ENCODE peak calls at places on chromosomes 7 and 10, in eight cellular contexts. U is A673, Z is Peyer's patch, X is lower lobe of right lung, M is IMR-90, B is adrenal gland, F is breast epithelium, W is fibroblast of lung. G is an unnamed sample.

GRCh38 chr7:142602183-142602582 is 147.1 kb upstream of the PRSS1 start:
- DNase-seq in U (no peak), Z (no peak), X (no peak), M (no peak), B (no peak), F (no peak), W (no peak), G (no peak)

GRCh38 chr10:113085776-113086175 is 135.7 kb downstream of the TCF7L2 start:
- DNase-seq in U (no peak), Z (no peak), X (no peak), M (no peak), B (no peak), F (no peak), W (no peak), G (no peak)

GRCh38 chr7:53531-53930 is 138.8 kb upstream of the FAM20C start:
- DNase-seq in U (no peak), Z (peak; percentile 13), X (peak; percentile 55), M (no peak), B (no peak), F (no peak), W (no peak), G (no peak)

GRCh38 chr7:38006559-38006958 is 86.1 kb downstream of the EPDR1 start:
- DNase-seq in U (no peak), Z (no peak), X (no peak), M (no peak), B (no peak), F (no peak), W (no peak), G (no peak)

GRCh38 chr10:21135396-21135973 is 238.4 kb upstream of the NEBL start:
- DNase-seq in U (no peak), Z (no peak), X (no peak), M (no peak), B (no peak), F (no peak), W (no peak), G (no peak)

GRCh38 chr10:25508112-25508815 is 333.5 kb downstream of the GPR158 start:
- DNase-seq in U (no peak), Z (no peak), X (no peak), M (no peak), B (no peak), F (no peak), W (no peak), G (no peak)

GRCh38 chr7:52154382-52154781 is 837.8 kb upstream of the COBL start:
- DNase-seq in U (no peak), Z (no peak), X (no peak), M (no peak), B (no peak), F (no peak), W (no peak), G (no peak)

GRCh38 chr7:23593706-23594105 is 3.5 kb upstream of the CCDC126 start:
- DNase-seq in U (peak; percentile 14), Z (no peak), X (no peak), M (no peak), B (no peak), F (no peak), W (no peak), G (no peak)

GRCh38 chr7:100568936-100569844 is 4.5 kb downstream of the SAP25 start:
- DNase-seq in U (peak; percentile 67), Z (peak; percentile 83), X (peak; percentile 76), M (no peak), B (peak; percentile 90), F (peak; percentile 32), W (no peak), G (no peak)

GRCh38 chr7:46168671-46169383 is 247.8 kb upstream of the IGFBP3 start:
- DNase-seq in U (no peak), Z (no peak), X (no peak), M (peak; percentile 72), B (no peak), F (no peak), W (no peak), G (no peak)

GRCh38 chr10:103652599-103653281 is 159.2 kb downstream of the NEURL1 start:
- DNase-seq in U (no peak), Z (peak; percentile 52), X (no peak), M (no peak), B (no peak), F (no peak), W (no peak), G (no peak)

GRCh38 chr10:60286436-60287023 is 103.1 kb downstream of the ANK3 start:
- DNase-seq in U (no peak), Z (no peak), X (no peak), M (no peak), B (no peak), F (no peak), W (no peak), G (no peak)

GRCh38 chr7:158444501-158445420 is 142.9 kb downstream of the PTPRN2 start:
- DNase-seq in U (no peak), Z (peak; percentile 22), X (no peak), M (no peak), B (no peak), F (no peak), W (no peak), G (no peak)

GRCh38 chr7:158439035-158439434 is 148.6 kb downstream of the PTPRN2 start:
- DNase-seq in U (no peak), Z (no peak), X (no peak), M (no peak), B (no peak), F (no peak), W (no peak), G (no peak)

GRCh38 chr7:158443014-158443687 is 144.5 kb downstream of the PTPRN2 start:
- DNase-seq in U (no peak), Z (no peak), X (no peak), M (no peak), B (no peak), F (no peak), W (no peak), G (no peak)

GRCh38 chr7:158443688-158444483 is 143.7 kb downstream of the PTPRN2 start:
- DNase-seq in U (no peak), Z (peak; percentile 26), X (no peak), M (no peak), B (no peak), F (no peak), W (no peak), G (no peak)

DNA sequence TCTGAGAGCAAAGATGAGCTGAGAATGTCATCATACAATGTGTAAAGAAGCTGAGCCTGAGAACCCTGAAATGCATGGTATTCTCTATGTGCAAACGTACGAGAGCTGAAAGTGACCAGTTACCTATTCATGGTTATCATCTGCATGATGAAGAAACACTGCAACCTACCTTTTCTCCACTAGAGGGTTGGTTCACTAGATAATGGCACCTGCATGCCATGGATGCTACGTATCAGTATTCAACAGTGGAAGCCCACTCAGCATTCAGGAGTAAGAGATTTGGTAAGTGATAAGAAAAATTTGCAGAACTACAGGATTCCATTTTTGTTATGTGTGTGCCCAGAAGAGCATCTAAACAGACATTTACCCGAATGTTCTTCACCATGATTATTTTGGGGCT is 145.4 kb downstream of the PTPRN2 start:
- DNase-seq in U (no peak), Z (no peak), X (no peak), M (no peak), B (no peak), F (no peak), W (no peak), G (no peak)
- TF ChIP-seq CTCF in U (peak; percentile 26), Z (peak; percentile 31), X (no peak), M (no peak), B (no peak), F (no peak), W (peak; percentile 5), G (peak; percentile 45)

DNA sequence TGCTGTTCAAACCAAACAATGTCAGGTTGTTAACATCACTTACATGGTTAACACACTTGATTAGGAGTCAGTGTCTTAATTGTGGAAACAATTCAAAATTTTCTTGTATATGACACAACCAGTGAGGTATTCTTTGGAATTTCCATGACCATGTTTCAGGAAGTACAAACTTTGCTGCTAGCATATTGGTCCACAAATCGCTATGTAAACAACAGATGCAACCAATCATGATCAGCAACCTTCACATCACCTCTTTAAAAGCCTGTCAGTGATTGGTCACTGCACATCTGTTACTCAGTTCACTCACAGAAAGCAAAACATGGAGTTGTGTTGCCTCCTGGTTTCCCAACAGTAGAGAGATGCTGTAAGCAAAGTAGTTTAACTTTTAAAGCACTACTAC is 108.9 kb upstream of the FAM3C start:
- DNase-seq in U (peak; percentile 14), Z (no peak), X (no peak), M (peak; percentile 45), B (no peak), F (no peak), W (peak; percentile 36), G (no peak)
- H3K9me3 ChIP-seq in U (peaks cover 18% of the 10 kb centered on the region), Z (no peaks in the 10 kb centered on the region), X (peaks cover 13% of the 10 kb centered on the region), M (peaks cover 11% of the 10 kb centered on the region), B (no peaks in the 10 kb centered on the region), F (peaks cover 14% of the 10 kb centered on the region), W (no peaks in the 10 kb centered on the region), G (peaks cover 20% of the 10 kb centered on the region)

DNA sequence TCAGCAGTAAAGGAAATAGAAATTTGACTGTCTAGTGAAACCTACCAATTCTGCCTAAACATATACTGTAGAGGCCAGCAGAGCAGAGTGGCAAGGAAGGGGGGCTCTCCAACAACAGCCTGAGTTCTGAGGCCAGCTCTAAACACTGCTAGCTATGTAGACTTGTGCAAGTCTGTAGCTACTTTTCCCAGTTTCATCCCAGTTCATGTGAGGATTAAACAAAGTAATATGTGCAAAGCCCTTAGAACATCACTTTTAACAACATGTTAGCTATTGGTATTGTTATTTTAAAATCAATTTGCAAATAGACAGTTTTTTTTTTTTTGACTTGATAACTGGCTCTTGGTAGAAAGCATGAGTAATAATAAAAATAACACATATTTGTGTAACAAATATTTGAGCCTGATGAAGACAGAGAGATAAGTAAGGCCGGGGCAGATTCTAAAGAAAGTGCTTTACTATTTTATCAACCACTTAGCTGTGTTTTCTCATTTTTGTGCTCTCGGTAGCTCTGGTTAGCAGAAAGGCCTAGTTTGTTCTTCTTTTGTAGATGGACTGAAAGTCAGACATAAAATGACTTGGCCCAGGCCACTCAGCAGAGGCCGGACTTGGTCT is 9.3 kb downstream of the CHST12 start:
- DNase-seq in U (no peak), Z (no peak), X (no peak), M (peak; percentile 30), B (no peak), F (no peak), W (peak; percentile 16), G (no peak)
- H3K27ac ChIP-seq in U (no peak overlapping the region), Z (no peak overlapping the region), X (peak overlapping the region; percentile 26), M (no peak overlapping the region), B (peak overlapping the region; percentile 42), F (peak overlapping the region; percentile 8), W (no peak overlapping the region), G (peak overlapping the region; percentile 54)

GRCh38 chr10:79335094-79335469 is 12.2 kb upstream of the PPIF start:
- DNase-seq in U (no peak), Z (no peak), X (no peak), M (no peak), B (peak; percentile 50), F (no peak), W (no peak), G (no peak)

GRCh38 chr10:79335470-79336235 is 11.6 kb upstream of the PPIF start:
- DNase-seq in U (no peak), Z (no peak), X (no peak), M (no peak), B (peak; percentile 89), F (no peak), W (no peak), G (no peak)

GRCh38 chr10:79336276-79336675 is 11.0 kb upstream of the PPIF start:
- DNase-seq in U (no peak), Z (no peak), X (no peak), M (no peak), B (no peak), F (no peak), W (no peak), G (no peak)

GRCh38 chr10:79333513-79333912 is 13.8 kb upstream of the PPIF start:
- DNase-seq in U (no peak), Z (no peak), X (no peak), M (peak; percentile 86), B (no peak), F (no peak), W (no peak), G (no peak)

GRCh38 chr10:79334573-79334972 is 12.7 kb upstream of the PPIF start:
- DNase-seq in U (no peak), Z (no peak), X (no peak), M (no peak), B (no peak), F (no peak), W (no peak), G (no peak)
- TF ChIP-seq CTCF in U (no peak), Z (no peak), X (no peak), M (no peak), B (no peak), F (no peak), W (no peak), G (no peak)

G was measured in esophagus squamous epithelium.